ENCODE peak calls at places on chromosomes 3 and 15, in eight cellular contexts. T, F, W, Y, S, R, Z and K are unnamed samples.

GRCh38 chr3:45319231-45320085 is 68.9 kb upstream of the LARS2 start:
- DNase-seq in F (no peak), Y (peak), R (no peak), T (no peak), S (no peak), Z (no peak), W (no peak), K (no peak)

GRCh38 chr3:151918253-151919029 is 45.0 kb downstream of the SUCNR1 start:
- DNase-seq in Z (peak), Y (no peak), R (peak), W (no peak), S (no peak), T (peak), F (peak), K (peak)

GRCh38 chr3:192068464-192069254 is 607.7 kb downstream of the PYDC2 start:
- DNase-seq in F (no peak), Z (no peak), Y (no peak), T (no peak), R (no peak), S (no peak), W (no peak), K (no peak)

GRCh38 chr3:100709840-100710235 is 544 bp downstream of the TFG start:
- DNase-seq in S (peak), Y (peak), R (peak), T (peak), Z (no peak), F (peak), W (peak), K (peak)

GRCh38 chr3:123371426-123371825 is 77.5 kb downstream of the ADCY5 start:
- DNase-seq in Z (no peak), T (no peak), Y (peak), W (no peak), F (no peak), S (no peak), R (no peak), K (no peak)

GRCh38 chr3:15979490-15979889 is 181.7 kb upstream of the ANKRD28 start:
- DNase-seq in F (no peak), R (no peak), T (no peak), Z (peak), Y (no peak), W (no peak), S (no peak), K (no peak)

GRCh38 chr15:47963265-47963664 is 157.5 kb upstream of the SLC24A5 start:
- DNase-seq in T (no peak), Y (no peak), F (no peak), Z (no peak), W (no peak), R (no peak), S (no peak), K (no peak)

GRCh38 chr3:171345112-171345843 is 114.9 kb downstream of the TNIK start:
- DNase-seq in F (no peak), Z (no peak), R (no peak), W (no peak), T (no peak), Y (no peak), S (no peak), K (no peak)

GRCh38 chr3:146598486-146598885 is 6.7 kb downstream of the PLSCR5 start:
- DNase-seq in F (no peak), S (no peak), W (no peak), Z (peak), T (no peak), Y (no peak), R (no peak), K (no peak)

GRCh38 chr3:69033470-69033869 is 18.7 kb downstream of the TMF1 start:
- DNase-seq in R (peak), F (no peak), W (no peak), Z (peak), Y (no peak), S (no peak), T (peak), K (peak)

GRCh38 chr3:125194061-125194848 is 18.3 kb downstream of the SLC12A8 start:
- DNase-seq in S (no peak), F (no peak), Y (no peak), R (peak), Z (no peak), W (no peak), T (no peak), K (peak)

GRCh38 chr15:55357774-55358173 is 38.8 kb downstream of the PIGB start:
- DNase-seq in S (no peak), Y (no peak), R (peak), Z (peak), T (peak), F (no peak), W (no peak), K (peak)

GRCh38 chr3:11581237-11582122 is 62.2 kb downstream of the VGLL4 start:
- DNase-seq in R (no peak), W (no peak), F (no peak), Y (no peak), T (peak), Z (no peak), S (no peak), K (no peak)

GRCh38 chr3:100581650-100582049 is 27.8 kb upstream of the ADGRG7 start:
- DNase-seq in R (no peak), F (no peak), Z (peak), Y (no peak), T (no peak), S (no peak), W (no peak), K (no peak)

GRCh38 chr3:179260949-179261765 is 10.2 kb upstream of the KCNMB3 start:
- DNase-seq in S (peak), T (peak), Z (peak), Y (peak), F (peak), W (peak), R (peak), K (peak)

GRCh38 chr3:112686360-112686759 is 45.4 kb upstream of the CCDC80 start:
- DNase-seq in R (no peak), S (no peak), W (no peak), F (no peak), Y (no peak), T (no peak), Z (no peak), K (no peak)

GRCh38 chr15:88243156-88243555 is 13.4 kb downstream of the NTRK3 start:
- DNase-seq in R (no peak), F (no peak), W (no peak), T (no peak), Z (no peak), Y (no peak), S (no peak), K (no peak)

GRCh38 chr15:62392411-62392810 is 227.3 kb upstream of the C2CD4B start:
- DNase-seq in Z (no peak), Y (peak), F (peak), R (peak), S (peak), T (peak), W (peak), K (peak)

GRCh38 chr3:30034246-30034991 is 572.0 kb upstream of the TGFBR2 start:
- DNase-seq in T (no peak), W (no peak), S (no peak), Y (no peak), F (no peak), Z (no peak), R (peak), K (peak)

GRCh38 chr3:49349617-49350114 is 8.5 kb downstream of the GPX1 start:
- DNase-seq in W (no peak), R (no peak), S (no peak), T (no peak), Y (no peak), F (no peak), Z (no peak), K (no peak)

GRCh38 chr15:51499379-51499976 is 123.1 kb downstream of the DMXL2 start:
- DNase-seq in T (peak), W (no peak), Z (peak), F (peak), R (peak), S (no peak), Y (no peak), K (peak)

GRCh38 chr15:42491540-42492225 is 742 bp upstream of the ZNF106 start:
- DNase-seq in T (peak), Z (peak), R (peak), Y (no peak), W (no peak), F (no peak), S (no peak), K (peak)

GRCh38 chr3:149555941-149556340 is 81.4 kb downstream of the TM4SF4 start:
- DNase-seq in T (peak), S (peak), W (no peak), R (peak), Y (no peak), Z (peak), F (no peak), K (peak)

GRCh38 chr15:70199601-70200000 is 101.9 kb upstream of the TLE3 start:
- DNase-seq in Y (peak), S (no peak), R (no peak), T (no peak), Z (no peak), F (no peak), W (no peak), K (no peak)

GRCh38 chr15:33091983-33092688 is 102.4 kb downstream of the FMN1 start:
- DNase-seq in S (no peak), W (peak), Z (no peak), Y (no peak), F (no peak), R (peak), T (no peak), K (no peak)

GRCh38 chr3:143795849-143796248 is 52.4 kb downstream of the SLC9A9 start:
- DNase-seq in T (no peak), S (no peak), Z (no peak), Y (no peak), F (no peak), W (no peak), R (no peak), K (peak)

GRCh38 chr15:52100807-52101206 is 11.8 kb downstream of the BCL2L10 start:
- DNase-seq in W (peak), Z (peak), R (peak), S (peak), F (no peak), T (peak), Y (no peak), K (peak)

GRCh38 chr15:38299216-38299615 is 46.6 kb downstream of the SPRED1 start:
- DNase-seq in R (peak), F (no peak), T (peak), Z (peak), Y (no peak), S (no peak), W (no peak), K (peak)

GRCh38 chr15:26134812-26135211 is 271.7 kb upstream of the ATP10A start:
- DNase-seq in Z (no peak), R (no peak), Y (peak), T (no peak), F (no peak), S (no peak), W (no peak), K (no peak)

GRCh38 chr3:166471074-166471753 is 634.0 kb upstream of the BCHE start:
- DNase-seq in Z (no peak), F (no peak), T (no peak), W (no peak), S (no peak), R (no peak), Y (no peak), K (no peak)

GRCh38 chr3:60136606-60137005 is 1086.8 kb upstream of the CFAP20DC start:
- DNase-seq in Y (no peak), T (no peak), F (no peak), R (no peak), Z (no peak), W (no peak), S (no peak), K (no peak)

GRCh38 chr3:60135474-60135873 is 1085.6 kb upstream of the CFAP20DC start:
- DNase-seq in W (no peak), S (no peak), Y (no peak), T (no peak), F (no peak), R (no peak), Z (no peak), K (no peak)

GRCh38 chr3:60131607-60132006 is 1081.8 kb upstream of the CFAP20DC start:
- DNase-seq in W (no peak), F (no peak), Y (no peak), S (no peak), R (no peak), T (no peak), Z (no peak), K (no peak)

DNA sequence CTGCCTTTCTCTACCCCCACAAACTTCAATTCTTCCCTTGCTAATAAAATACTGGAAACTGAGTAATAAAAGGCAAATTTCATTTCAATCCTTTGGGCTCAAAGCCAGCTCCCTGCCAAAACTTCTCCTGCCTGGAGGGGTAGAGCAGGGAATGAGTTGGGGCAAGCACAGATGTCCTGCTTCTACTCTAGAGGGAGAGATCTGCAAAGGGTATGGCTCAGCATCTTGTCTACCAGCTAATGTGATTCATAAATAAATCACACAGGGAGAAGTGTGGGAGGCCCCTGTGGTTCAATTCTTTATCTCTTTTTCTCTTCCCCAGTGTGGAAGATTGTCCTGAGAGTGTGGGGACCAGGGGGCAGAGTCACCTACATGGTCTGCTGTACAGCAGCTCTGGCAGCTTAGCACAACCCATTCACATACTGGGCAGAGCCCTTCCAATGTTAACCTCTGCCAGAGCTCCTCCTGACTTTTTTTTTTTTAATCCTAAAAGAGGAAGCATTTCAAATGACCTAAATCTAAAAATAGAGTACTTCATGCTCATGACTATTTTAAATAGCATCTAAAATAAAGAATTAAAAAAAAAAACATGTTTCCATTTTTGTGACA is 1083.5 kb upstream of the CFAP20DC start:
- DNase-seq in W (no peak), Y (no peak), S (peak), Z (no peak), T (no peak), R (no peak), F (no peak), K (no peak)
- TF ChIP-seq CTCF in W (no peak), Y (no peak), S (no peak), Z (no peak), T (no peak), R (no peak), F (no peak), K (no peak)

GRCh38 chr15:64928626-64929220 is 17.0 kb downstream of the ANKDD1A start:
- DNase-seq in W (no peak), F (no peak), S (no peak), R (no peak), T (no peak), Z (no peak), Y (no peak), K (no peak)
- TF ChIP-seq CTCF in W (no peak), F (no peak), S (no peak), R (no peak), T (no peak), Z (no peak), Y (no peak), K (no peak)

GRCh38 chr3:132256984-132257383 is 60.2 kb upstream of the ACP3 start:
- DNase-seq in T (peak), R (peak), F (no peak), S (peak), W (no peak), Z (peak), Y (peak), K (peak)
- TF ChIP-seq CTCF in T (peak), R (peak), F (peak), S (no peak), W (no peak), Z (peak), Y (peak), K (peak)

GRCh38 chr15:90893175-90894090 is 9.1 kb downstream of the FES start:
- DNase-seq in R (no peak), F (no peak), T (no peak), Y (no peak), S (no peak), W (no peak), Z (no peak), K (no peak)

GRCh38 chr15:90892023-90892422 is 7.7 kb downstream of the FES start:
- DNase-seq in T (no peak), Y (no peak), S (no peak), F (no peak), R (no peak), W (no peak), Z (no peak), K (no peak)

GRCh38 chr15:90891346-90891949 is 7.1 kb downstream of the FES start:
- DNase-seq in Z (no peak), R (no peak), F (no peak), T (no peak), Y (no peak), W (no peak), S (no peak), K (no peak)

GRCh38 chr15:90892498-90893174 is 8.3 kb downstream of the FES start:
- DNase-seq in R (no peak), T (no peak), F (no peak), S (no peak), Z (no peak), Y (no peak), W (no peak), K (no peak)

DNA sequence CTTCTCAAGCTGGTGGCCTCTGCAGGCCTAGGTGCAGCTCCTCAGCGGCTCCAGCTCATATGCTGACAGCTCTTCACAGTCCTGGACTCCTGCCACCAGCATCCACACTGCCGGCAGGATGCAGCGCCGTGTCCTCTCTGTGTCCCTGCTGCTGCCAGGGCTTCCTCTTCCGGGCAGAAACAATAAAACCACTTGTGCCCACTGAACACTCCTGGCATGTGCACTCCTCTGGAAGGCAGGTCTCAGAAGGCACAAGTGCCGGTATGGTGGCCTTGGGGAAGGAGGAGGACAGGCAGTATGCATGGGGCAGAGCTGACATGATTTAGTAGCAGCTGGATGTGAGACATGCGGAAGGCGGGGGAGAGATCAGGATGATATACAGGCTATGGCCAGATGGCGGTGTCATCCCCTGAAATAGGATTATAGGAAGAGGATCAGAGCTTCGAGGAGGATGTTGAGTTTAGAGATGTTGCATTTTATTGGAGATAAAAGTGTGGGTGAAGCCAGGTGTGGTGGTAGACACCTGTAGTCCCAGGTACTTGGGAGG is 7.5 kb upstream of the MAN2A2 start:
- DNase-seq in T (peak), S (no peak), R (no peak), Z (no peak), Y (peak), F (no peak), W (no peak), K (peak)
- TF ChIP-seq CTCF in T (no peak), S (no peak), R (no peak), Z (no peak), Y (peak), F (no peak), W (no peak), K (peak)

DNA sequence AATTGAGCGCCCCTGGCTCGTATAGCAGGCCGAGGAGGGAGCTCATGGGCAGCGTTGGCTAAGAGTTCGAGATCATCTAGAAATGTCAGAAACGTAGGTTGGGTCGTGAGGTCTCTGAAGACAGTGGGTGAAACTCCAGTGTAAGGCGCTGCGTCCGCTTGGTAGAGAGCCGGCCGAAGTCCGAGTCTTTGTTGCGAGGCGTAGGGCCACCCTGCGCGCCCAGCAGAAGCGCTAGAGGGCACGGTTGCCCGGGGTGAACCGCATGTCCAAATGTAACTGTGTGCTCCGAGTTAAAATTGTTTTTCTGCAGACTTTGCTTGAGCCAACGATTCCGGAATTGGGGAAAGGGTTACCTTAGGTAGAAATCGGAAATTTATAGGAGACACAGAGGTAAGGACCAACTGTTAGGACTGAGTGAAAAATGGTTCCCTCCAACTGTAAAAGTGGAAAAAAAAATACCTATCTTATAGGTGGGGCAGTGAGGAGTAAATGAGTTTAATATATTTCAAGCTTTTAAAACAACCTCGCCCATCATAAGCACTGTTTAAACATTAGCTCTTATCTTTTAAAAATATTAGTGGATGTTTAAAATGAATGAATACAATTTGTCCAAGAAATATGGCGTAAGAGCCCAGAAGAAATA is 993 bp upstream of the SIAH2 start:
- DNase-seq in R (peak), W (peak), F (peak), Z (peak), T (peak), S (peak), Y (peak), K (no peak)
- TF ChIP-seq CTCF in R (peak), W (peak), F (peak), Z (peak), T (peak), S (peak), Y (peak), K (peak)

GRCh38 chr3:138331143-138331894 is 1.7 kb upstream of the NME9 start:
- DNase-seq in T (peak), Y (no peak), R (peak), Z (peak), S (no peak), F (peak), W (no peak), K (peak)
- TF ChIP-seq CTCF in T (peak), Y (peak), R (peak), Z (peak), S (no peak), F (peak), W (no peak), K (peak)

GRCh38 chr3:73431136-73431933 is 193.4 kb downstream of the PDZRN3 start:
- DNase-seq in R (no peak), T (no peak), W (no peak), Z (no peak), Y (no peak), F (no peak), S (no peak), K (no peak)

GRCh38 chr3:73433079-73433478 is 191.7 kb downstream of the PDZRN3 start:
- DNase-seq in F (no peak), S (no peak), Y (no peak), W (no peak), R (no peak), T (no peak), Z (no peak), K (peak)

GRCh38 chr3:73432021-73432722 is 192.6 kb downstream of the PDZRN3 start:
- DNase-seq in R (peak), T (peak), F (peak), S (no peak), W (no peak), Z (peak), Y (peak), K (peak)

GRCh38 chr3:73433681-73434080 is 191.1 kb downstream of the PDZRN3 start:
- DNase-seq in Z (no peak), R (peak), W (no peak), Y (no peak), T (no peak), F (no peak), S (no peak), K (peak)

GRCh38 chr3:73432723-73433032 is 192.1 kb downstream of the PDZRN3 start:
- DNase-seq in Y (no peak), R (no peak), T (no peak), S (no peak), Z (no peak), F (no peak), W (no peak), K (no peak)
- TF ChIP-seq CTCF in Y (peak), R (no peak), T (no peak), S (no peak), Z (no peak), F (no peak), W (no peak), K (no peak)